ENCODE peak calls at places on chromosome 3, in nine cellular contexts. S is stimulated activated CD4-positive, alpha-beta T cell treated with anti-CD3 and anti-CD28 coated beads, Interleukin-2, amount 100 ng/mL, for 48 hours; G is ELF-1; O is smooth muscle cell of the brain vasculature; Q is NCI-H2081; V is stimulated activated CD8-positive, alpha-beta memory T cell treated with anti-CD3 and anti-CD28 coated beads, Interleukin-4, amount 100 ng/mL, for 24 hours; D is RPMI8226; A is CD8-positive, alpha-beta memory T cell; U is glomerular endothelial cell. W is an unnamed sample.

GRCh38 chr3:65005481-65005880 is 317.7 kb upstream of the ADAMTS9 start:
- DNase-seq in G (no peak), O (no peak), Q (no peak), V (no peak), U (no peak), A (no peak), S (no peak), D (no peak), W (no peak)

GRCh38 chr3:57545636-57546268 is 1.6 kb upstream of the DNAH12 start:
- DNase-seq in G (no peak), U (no peak), A (no peak), O (no peak), S (no peak), Q (no peak), D (no peak), V (no peak), W (no peak)

GRCh38 chr3:31432897-31433678 is 99.6 kb upstream of the STT3B start:
- DNase-seq in D (no peak), Q (no peak), S (no peak), G (no peak), O (no peak), A (no peak), U (peak), V (no peak), W (no peak)

GRCh38 chr3:50665603-50666115 is 9.1 kb upstream of the DOCK3 start:
- DNase-seq in A (no peak), Q (no peak), V (no peak), G (no peak), O (no peak), U (no peak), S (no peak), D (no peak), W (no peak)

GRCh38 chr3:52827441-52827840 is 3.0 kb downstream of the ITIH4 start:
- DNase-seq in O (no peak), S (no peak), V (no peak), A (no peak), Q (no peak), D (no peak), G (no peak), U (no peak), W (no peak)

GRCh38 chr3:88150371-88150770 is 612 bp downstream of the C3orf38 start:
- DNase-seq in U (no peak), Q (no peak), D (peak), S (no peak), A (no peak), O (no peak), G (no peak), V (no peak), W (no peak)

GRCh38 chr3:67550541-67550940 is 103.9 kb downstream of the SUCLG2 start:
- DNase-seq in U (no peak), D (no peak), S (no peak), G (no peak), A (no peak), V (no peak), Q (no peak), O (no peak), W (no peak)

GRCh38 chr3:167882057-167882667 is 146.6 kb downstream of the SERPINI1 start:
- DNase-seq in G (no peak), O (peak), S (no peak), A (no peak), V (no peak), D (peak), U (peak), Q (peak), W (no peak)

GRCh38 chr3:187591051-187591450 is 79.1 kb downstream of the SST start:
- DNase-seq in G (no peak), A (no peak), U (no peak), V (no peak), D (no peak), O (no peak), Q (peak), S (no peak), W (no peak)

GRCh38 chr3:13168391-13168790 is 95.2 kb upstream of the IQSEC1 start:
- DNase-seq in D (no peak), S (no peak), U (no peak), O (no peak), V (no peak), Q (no peak), G (no peak), A (no peak), W (no peak)

GRCh38 chr3:122998206-122998605 is 29.4 kb downstream of the SEMA5B start:
- DNase-seq in G (no peak), O (no peak), V (no peak), D (no peak), Q (no peak), U (no peak), S (no peak), A (no peak), W (no peak)

GRCh38 chr3:9800529-9800928 is 7.6 kb downstream of the ARPC4 start:
- DNase-seq in D (no peak), U (no peak), G (no peak), V (no peak), S (no peak), A (no peak), Q (no peak), O (no peak), W (no peak)

GRCh38 chr3:49415931-49416601 is 3.8 kb downstream of the TCTA start:
- DNase-seq in O (no peak), U (no peak), G (no peak), D (no peak), S (peak), A (peak), Q (no peak), V (peak), W (no peak)

GRCh38 chr3:186307594-186307993 is 54.4 kb downstream of the DGKG start:
- DNase-seq in V (no peak), G (no peak), S (peak), U (peak), O (peak), A (no peak), Q (no peak), D (peak), W (no peak)

GRCh38 chr3:79729096-79729495 is 38.7 kb downstream of the ROBO1 start:
- DNase-seq in Q (peak), V (no peak), G (no peak), S (no peak), D (no peak), A (no peak), O (peak), U (no peak), W (no peak)

GRCh38 chr3:61571516-61572336 is 10.4 kb downstream of the PTPRG start:
- DNase-seq in O (no peak), D (no peak), G (no peak), S (no peak), V (no peak), A (no peak), U (no peak), Q (no peak), W (no peak)

GRCh38 chr3:10577521-10577920 is 72.1 kb upstream of the ATP2B2 start:
- DNase-seq in S (no peak), U (no peak), O (no peak), V (no peak), D (no peak), Q (no peak), A (no peak), G (no peak), W (no peak)

GRCh38 chr3:23763040-23763477 is 42.7 kb upstream of the UBE2E1 start:
- DNase-seq in V (no peak), D (no peak), G (no peak), S (no peak), U (no peak), O (no peak), Q (no peak), A (no peak), W (no peak)

GRCh38 chr3:13653631-13654279 is 104.8 kb downstream of the FBLN2 start:
- DNase-seq in O (no peak), G (no peak), A (no peak), D (no peak), S (no peak), U (no peak), V (no peak), Q (no peak), W (no peak)

GRCh38 chr3:171770689-171771620 is 39.3 kb downstream of the PLD1 start:
- DNase-seq in S (no peak), D (peak), A (no peak), Q (no peak), G (peak), V (no peak), O (peak), U (no peak), W (peak)

GRCh38 chr3:108106031-108106430 is 15.2 kb upstream of the CD47 start:
- DNase-seq in S (no peak), D (no peak), G (no peak), U (no peak), V (no peak), A (no peak), Q (no peak), O (peak), W (no peak)

GRCh38 chr3:160449660-160450598 is at the start of gene TRIM59:
- DNase-seq in U (peak), V (peak), O (peak), A (peak), S (peak), Q (peak), G (peak), D (peak), W (peak)